ENCODE peak calls at places on chromosome 6, in eight cellular contexts. N is IMR-90, E is HCT116, J is SK-N-SH, M is A549, T is GM12878, G is H1, C is K562. F is an unnamed sample.
A peak's percentile ranks its signal among the peaks of the same experiment; 100 is the strongest.

GRCh38 chr6:35427851-35428321 is 24.3 kb upstream of the FANCE start:
- DNase-seq in G (no peak), M (no peak), J (no peak), T (no peak), N (peak; percentile 92), C (no peak), E (no peak), F (no peak)

GRCh38 chr6:153947817-153948447 is 91.1 kb upstream of the OPRM1 start:
- DNase-seq in M (no peak), N (no peak), J (peak; percentile 19), T (no peak), G (peak; percentile 27), C (peak; percentile 12), E (peak; percentile 21), F (peak; percentile 20)

GRCh38 chr6:56314683-56315523 is 67.5 kb upstream of the COL21A1 start:
- DNase-seq in E (peak; percentile 52), N (peak; percentile 50), C (peak; percentile 51), M (peak; percentile 3), T (no peak), G (no peak), J (peak; percentile 26), F (peak; percentile 47)

GRCh38 chr6:89411269-89412070 is 603 bp downstream of the RRAGD start:
- DNase-seq in J (peak; percentile 80), T (no peak), C (no peak), E (no peak), G (no peak), M (no peak), N (no peak), F (no peak)

GRCh38 chr6:7268362-7269310 is 44.4 kb downstream of the SSR1 start:
- DNase-seq in G (no peak), N (no peak), E (no peak), T (no peak), J (no peak), C (no peak), M (no peak), F (no peak)

GRCh38 chr6:15689586-15690450 is 27.0 kb upstream of the DTNBP1 start:
- DNase-seq in J (no peak), E (no peak), M (no peak), C (no peak), G (no peak), N (no peak), T (no peak), F (no peak)

GRCh38 chr6:25369450-25370086 is 90.4 kb downstream of the CARMIL1 start:
- DNase-seq in C (no peak), J (no peak), T (no peak), G (no peak), E (no peak), N (no peak), M (no peak), F (peak; percentile 23)

GRCh38 chr6:118580585-118581419 is 32.7 kb downstream of the PLN start:
- DNase-seq in G (peak; percentile 15), N (peak; percentile 78), M (peak; percentile 13), T (no peak), J (peak; percentile 49), C (peak; percentile 72), E (peak; percentile 49), F (peak; percentile 75)

GRCh38 chr6:24646771-24647170 is 780 bp upstream of the KIAA0319 start:
- DNase-seq in N (peak; percentile 12), E (no peak), C (no peak), J (no peak), G (no peak), T (no peak), M (no peak), F (no peak)

DNA sequence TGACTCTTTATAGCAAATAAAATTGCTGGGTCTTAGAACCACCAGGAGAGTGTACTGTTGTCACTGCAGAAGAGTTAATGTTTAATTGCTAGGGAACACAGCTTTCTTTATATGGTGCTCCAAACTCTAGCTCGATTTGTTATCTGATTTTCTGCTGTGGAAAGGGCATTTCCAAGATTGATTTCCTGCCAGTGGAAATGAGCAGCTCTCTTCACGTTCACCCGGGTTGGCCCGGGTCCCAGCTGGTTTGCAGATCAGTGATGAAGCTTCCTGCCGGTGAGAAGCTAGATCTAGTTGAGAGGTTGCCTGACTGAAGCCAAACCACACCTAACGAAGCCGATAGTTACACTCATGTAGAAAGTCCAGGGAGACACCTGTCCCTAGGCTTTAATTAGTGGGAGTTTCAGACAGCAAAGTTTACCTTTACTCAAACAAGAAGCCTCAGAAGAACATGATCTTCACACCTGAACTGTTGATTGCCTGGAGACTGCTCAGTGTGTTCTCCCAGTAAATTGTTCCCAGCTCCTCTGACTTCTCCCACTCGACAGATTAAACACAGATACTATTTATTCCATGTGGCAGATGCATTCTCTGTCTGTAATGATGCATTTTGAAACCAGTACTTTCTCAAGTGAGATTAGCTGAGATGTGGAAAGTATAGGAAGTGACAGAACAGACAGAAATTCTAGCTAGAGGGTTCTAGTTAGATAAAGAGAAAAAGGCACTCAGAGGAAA is 27.8 kb downstream of the PAQR8 start:
- DNase-seq in C (peak; percentile 59), N (peak; percentile 50), J (peak; percentile 63), M (no peak), G (no peak), T (peak; percentile 87), E (peak; percentile 48), F (peak; percentile 94)
- TF ChIP-seq RAD21 in C (peak; percentile 23), N (no peak), J (peak; percentile 55), M (no peak), G (no peak), T (peak; percentile 10), E (peak; percentile 17), F (no peak)

GRCh38 chr6:137751768-137752560 is 115.1 kb upstream of the TNFAIP3 start:
- DNase-seq in G (no peak), C (no peak), M (no peak), J (no peak), N (no peak), E (no peak), T (no peak), F (peak; percentile 62)

GRCh38 chr6:137755284-137755683 is 111.8 kb upstream of the TNFAIP3 start:
- DNase-seq in E (no peak), N (no peak), J (no peak), T (no peak), C (no peak), G (no peak), M (no peak), F (no peak)

GRCh38 chr6:137750284-137750683 is 116.8 kb upstream of the TNFAIP3 start:
- DNase-seq in N (no peak), E (no peak), J (no peak), T (no peak), G (no peak), C (no peak), M (no peak), F (no peak)

GRCh38 chr6:137756788-137757187 is 110.3 kb upstream of the TNFAIP3 start:
- DNase-seq in E (no peak), T (no peak), M (no peak), N (no peak), J (no peak), G (no peak), C (no peak), F (no peak)

GRCh38 chr6:137754366-137754765 is 112.7 kb upstream of the TNFAIP3 start:
- DNase-seq in T (no peak), E (no peak), J (no peak), C (no peak), G (no peak), M (no peak), N (no peak), F (no peak)
- TF ChIP-seq RAD21 in T (no peak), E (no peak), J (no peak), C (no peak), G (no peak), M (no peak), N (no peak), F (no peak)

GRCh38 chr6:129604321-129604720 is 105.7 kb downstream of the ARHGAP18 start:
- DNase-seq in M (no peak), J (no peak), G (no peak), C (no peak), T (no peak), E (no peak), N (no peak), F (no peak)

GRCh38 chr6:129598244-129599187 is 111.5 kb downstream of the ARHGAP18 start:
- DNase-seq in C (peak; percentile 75), M (peak; percentile 35), E (peak; percentile 72), J (peak; percentile 21), G (no peak), N (peak; percentile 84), T (peak; percentile 76), F (peak; percentile 67)

GRCh38 chr6:129599467-129599866 is 110.5 kb downstream of the ARHGAP18 start:
- DNase-seq in E (no peak), G (no peak), M (no peak), T (no peak), C (no peak), J (no peak), N (no peak), F (no peak)

GRCh38 chr6:129603731-129604130 is 106.2 kb downstream of the ARHGAP18 start:
- DNase-seq in J (no peak), T (no peak), E (no peak), C (no peak), M (no peak), N (no peak), G (no peak), F (no peak)

GRCh38 chr6:129601323-129601722 is 108.7 kb downstream of the ARHGAP18 start:
- DNase-seq in J (no peak), N (no peak), T (no peak), E (no peak), G (no peak), C (no peak), M (no peak), F (no peak)
- TF ChIP-seq RAD21 in J (no peak), N (no peak), T (no peak), E (no peak), G (no peak), C (no peak), M (no peak), F (no peak)

GRCh38 chr6:107670792-107671199 is 153.3 kb downstream of the SCML4 start:
- DNase-seq in N (peak; percentile 67), T (peak; percentile 66), C (no peak), J (peak; percentile 87), G (no peak), M (no peak), E (no peak), F (no peak)
- TF ChIP-seq RAD21 in N (no peak), T (no peak), C (no peak), J (peak; percentile 42), G (no peak), M (no peak), E (no peak), F (no peak)

GRCh38 chr6:2194643-2195042 is 50.8 kb downstream of the GMDS start:
- DNase-seq in M (no peak), C (no peak), N (no peak), G (no peak), J (no peak), E (no peak), T (peak; percentile 13), F (no peak)
- TF ChIP-seq RAD21 in M (no peak), C (no peak), N (no peak), G (no peak), J (no peak), E (no peak), T (no peak), F (no peak)

F was measured in HepG2.